ENCODE peak calls at places on chromosomes 12 and 14, in ten cellular contexts. O is RWPE2; N is HCT116; M is MG63; A is mesendoderm; G is Peyer's patch; L is bronchial epithelial cell; Z is effector memory CD4-positive, alpha-beta T cell; Y is suprapubic skin; X is ascending aorta. E is an unnamed sample. For H3K27me3, the result is how much of the 10 kb centered on the place peaks cover.

GRCh38 chr12:6226002-6226700 is 26.0 kb downstream of the CD9 start:
- DNase-seq in O (no peak), L (peak), G (peak), X (peak), A (no peak), Y (no peak), Z (no peak), M (peak), N (no peak), E (no peak)

GRCh38 chr14:71711619-71712018 is 220.6 kb upstream of the RGS6 start:
- DNase-seq in O (no peak), Z (no peak), G (no peak), Y (no peak), X (no peak), A (no peak), M (peak), N (no peak), L (peak), E (peak)

GRCh38 chr12:101172316-101172715 is 37.7 kb downstream of the SLC5A8 start:
- DNase-seq in Y (no peak), N (no peak), O (no peak), G (no peak), Z (no peak), L (peak), A (peak), M (no peak), X (no peak), E (no peak)

GRCh38 chr12:58920102-58920955 is at the start of gene LRIG3:
- DNase-seq in O (peak), M (peak), Y (peak), N (peak), L (peak), X (peak), A (peak), G (peak), Z (no peak), E (peak)

GRCh38 chr14:105398726-105399440 is 545 bp downstream of the TEX22 start:
- DNase-seq in N (no peak), M (peak), X (no peak), Z (peak), A (peak), L (no peak), O (no peak), G (no peak), Y (no peak), E (no peak)

GRCh38 chr12:90854136-90854689 is 100.8 kb downstream of the CCER1 start:
- DNase-seq in Y (no peak), X (no peak), O (no peak), A (peak), G (no peak), L (peak), Z (no peak), N (peak), M (no peak), E (peak)

GRCh38 chr12:66352197-66352596 is 49.9 kb downstream of the HELB start:
- DNase-seq in X (no peak), Y (no peak), A (peak), N (peak), M (peak), O (no peak), G (no peak), Z (no peak), L (peak), E (peak)

GRCh38 chr12:51915003-51915625 is 7.8 kb downstream of the ACVRL1 start:
- DNase-seq in X (no peak), G (no peak), N (no peak), L (no peak), M (no peak), Z (no peak), O (no peak), Y (no peak), A (no peak), E (no peak)

GRCh38 chr14:68851078-68851477 is 58.2 kb upstream of the ZFP36L1 start:
- DNase-seq in M (no peak), X (no peak), G (no peak), N (no peak), L (no peak), Y (no peak), O (no peak), Z (no peak), A (no peak), E (no peak)

GRCh38 chr12:82757059-82757458 is 70.4 kb downstream of the TMTC2 start:
- DNase-seq in Z (no peak), G (no peak), M (no peak), A (no peak), X (no peak), Y (no peak), O (no peak), L (no peak), N (no peak), E (no peak)

GRCh38 chr12:124568431-124569374 is 1.3 kb upstream of the NCOR2 start:
- DNase-seq in N (no peak), M (peak), L (peak), Z (no peak), A (peak), G (peak), X (peak), O (no peak), Y (no peak), E (peak)

GRCh38 chr12:103794814-103795213 is 46.2 kb downstream of the NT5DC3 start:
- DNase-seq in Z (no peak), G (no peak), X (no peak), O (no peak), N (no peak), M (no peak), Y (no peak), L (no peak), A (no peak), E (no peak)

GRCh38 chr12:91377456-91377855 is 194.8 kb upstream of the DCN start:
- DNase-seq in L (no peak), Z (no peak), G (no peak), N (no peak), A (no peak), M (no peak), X (no peak), Y (no peak), O (no peak), E (no peak)

GRCh38 chr12:127829974-127830543 is 436.9 kb upstream of the TMEM132C start:
- DNase-seq in M (no peak), X (no peak), L (no peak), Z (no peak), G (no peak), A (no peak), Y (no peak), O (no peak), N (no peak), E (no peak)

GRCh38 chr14:90604356-90604755 is 207.5 kb downstream of the CALM1 start:
- DNase-seq in Y (no peak), Z (no peak), X (no peak), L (no peak), G (no peak), A (no peak), O (no peak), M (no peak), N (no peak), E (no peak)

GRCh38 chr12:124525927-124526692 is 41.3 kb downstream of the NCOR2 start:
- DNase-seq in O (no peak), A (no peak), Z (no peak), X (no peak), L (no peak), Y (no peak), G (no peak), N (no peak), M (no peak), E (no peak)

GRCh38 chr12:76032043-76032981 is 736 bp upstream of the PHLDA1 start:
- DNase-seq in Z (no peak), A (peak), N (no peak), L (peak), Y (peak), X (no peak), O (no peak), M (peak), G (no peak), E (peak)

GRCh38 chr14:65206448-65207096 is 104.3 kb upstream of the MAX start:
- DNase-seq in L (peak), O (no peak), A (no peak), M (no peak), Y (no peak), X (no peak), Z (no peak), G (no peak), N (no peak), E (peak)

GRCh38 chr14:36254020-36254614 is 66.3 kb downstream of the MBIP start:
- DNase-seq in L (peak), Y (no peak), A (peak), Z (no peak), M (no peak), O (no peak), G (no peak), N (no peak), X (no peak), E (peak)

GRCh38 chr12:23888396-23889068 is 60.9 kb downstream of the SOX5 start:
- DNase-seq in G (no peak), O (no peak), L (no peak), Z (no peak), Y (no peak), N (no peak), A (peak), M (no peak), X (no peak), E (no peak)

GRCh38 chr12:71556881-71557280 is 106.8 kb downstream of the ZFC3H1 start:
- DNase-seq in M (peak), O (peak), A (peak), Y (no peak), N (peak), G (no peak), Z (no peak), X (no peak), L (peak), E (peak)

GRCh38 chr14:72916174-72916573 is 10.1 kb upstream of the DCAF4 start:
- DNase-seq in L (peak), A (no peak), Z (no peak), N (no peak), O (no peak), X (no peak), M (peak), G (no peak), Y (no peak), E (no peak)

GRCh38 chr14:24196071-24197061 is 1.1 kb upstream of the TM9SF1 start:
- DNase-seq in O (no peak), Z (no peak), X (no peak), Y (no peak), A (peak), G (no peak), N (no peak), L (peak), M (no peak), E (no peak)

GRCh38 chr12:47249719-47250506 is 170.2 kb upstream of the AMIGO2 start:
- DNase-seq in L (peak), G (no peak), N (no peak), A (peak), Z (no peak), X (no peak), M (peak), O (no peak), Y (no peak), E (no peak)

GRCh38 chr12:128754275-128754674 is 69.5 kb downstream of the SLC15A4 start:
- DNase-seq in Y (no peak), N (no peak), Z (no peak), O (no peak), X (no peak), A (no peak), L (peak), G (no peak), M (no peak), E (no peak)

GRCh38 chr12:47272412-47273190 is 192.8 kb upstream of the AMIGO2 start:
- DNase-seq in G (no peak), N (no peak), Y (no peak), O (no peak), M (no peak), X (no peak), Z (no peak), A (no peak), L (peak), E (no peak)

GRCh38 chr12:64522316-64522715 is 70.4 kb downstream of the TBK1 start:
- DNase-seq in L (peak), Y (no peak), N (no peak), M (no peak), Z (no peak), O (no peak), X (no peak), G (no peak), A (no peak), E (no peak)

DNA sequence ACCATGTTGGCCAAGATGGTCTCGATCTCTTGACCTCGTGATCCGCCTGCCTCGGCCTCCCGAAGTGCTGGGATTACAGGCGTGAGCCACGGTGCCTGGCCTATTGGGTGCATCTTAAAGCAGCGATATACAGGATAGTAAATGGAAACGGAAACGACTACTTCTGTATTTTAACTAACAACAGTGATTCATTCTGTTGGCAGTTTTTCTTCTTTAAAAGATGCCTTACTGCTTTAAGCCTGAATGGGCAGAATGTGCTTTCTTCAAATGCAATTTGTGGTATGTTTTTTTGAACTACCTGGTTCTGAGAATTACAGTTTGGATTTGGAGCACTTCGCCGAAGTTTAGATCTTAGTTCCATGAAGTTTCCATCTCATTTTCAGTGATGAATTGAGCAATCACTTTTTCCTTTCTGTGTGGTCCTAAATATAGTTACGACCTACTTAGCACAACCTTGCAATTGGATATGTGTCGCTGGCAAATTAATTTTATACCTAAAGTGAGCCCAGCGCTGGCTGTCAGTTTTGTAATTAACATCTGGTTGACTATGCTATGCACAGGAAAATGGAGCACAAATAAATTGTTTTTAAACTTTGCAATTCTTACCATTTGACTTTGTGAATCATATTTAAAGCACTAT is 53.6 kb upstream of the EIF5 start:
- DNase-seq in L (no peak), M (no peak), A (no peak), X (no peak), Z (no peak), O (no peak), N (no peak), G (no peak), Y (no peak), E (no peak)
- H3K27me3 ChIP-seq in L (under half), M (under half), A (under half), X (under half), Z (under half), O (under half), N (under half), G (under half), Y (under half), E (under half)

DNA sequence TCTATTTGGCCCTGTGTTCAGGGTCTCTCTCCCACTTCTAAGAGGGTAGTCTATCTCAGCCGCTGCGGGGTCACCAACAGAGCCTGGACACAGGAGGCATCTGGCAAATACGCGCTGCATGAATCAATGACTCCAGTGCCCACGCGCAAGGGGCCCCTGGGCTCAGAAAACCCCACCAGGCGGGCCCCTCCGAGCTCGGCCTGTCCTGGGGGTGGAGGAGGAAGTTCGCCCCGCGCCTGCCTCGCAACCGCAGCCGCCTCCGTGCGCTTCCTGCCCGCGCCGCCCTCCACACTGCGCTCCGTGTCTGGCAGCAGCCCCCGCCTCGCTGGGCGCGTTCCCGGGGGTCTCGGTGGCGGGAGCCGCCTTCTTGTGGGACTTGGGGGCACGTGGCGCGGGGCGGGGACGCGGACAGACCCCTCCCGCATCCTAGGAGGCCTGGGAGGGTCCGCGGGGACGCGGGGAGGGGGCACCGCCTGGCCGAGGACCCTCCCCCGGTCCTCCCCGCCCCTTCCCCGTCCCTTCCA is 811 bp upstream of the FBRSL1 start:
- DNase-seq in N (no peak), G (peak), Z (peak), M (no peak), X (no peak), O (no peak), A (no peak), Y (no peak), L (no peak), E (no peak)
- H3K4me3 ChIP-seq in N (peak), G (peak), Z (peak), M (peak), X (peak), O (peak), A (no peak), Y (peak), L (peak), E (peak)

GRCh38 chr12:4277205-4277543 is 3.6 kb downstream of the CCND2 start:
- DNase-seq in M (no peak), A (no peak), Y (no peak), N (no peak), Z (no peak), X (no peak), O (no peak), G (no peak), L (no peak), E (no peak)
- H3K27me3 ChIP-seq in M (under half), A (under half), Y (under half), N (under half), Z (under half), X (under half), O (under half), G (under half), L (under half), E (under half)

GRCh38 chr12:70070494-70071007 is 172.7 kb upstream of the CNOT2 start:
- DNase-seq in O (no peak), G (no peak), A (peak), N (no peak), L (no peak), X (no peak), M (no peak), Z (no peak), Y (no peak), E (no peak)
- H3K4me3 ChIP-seq in O (no peak), G (no peak), A (no peak), N (no peak), L (no peak), X (no peak), M (no peak), Z (no peak), Y (no peak), E (no peak)

DNA sequence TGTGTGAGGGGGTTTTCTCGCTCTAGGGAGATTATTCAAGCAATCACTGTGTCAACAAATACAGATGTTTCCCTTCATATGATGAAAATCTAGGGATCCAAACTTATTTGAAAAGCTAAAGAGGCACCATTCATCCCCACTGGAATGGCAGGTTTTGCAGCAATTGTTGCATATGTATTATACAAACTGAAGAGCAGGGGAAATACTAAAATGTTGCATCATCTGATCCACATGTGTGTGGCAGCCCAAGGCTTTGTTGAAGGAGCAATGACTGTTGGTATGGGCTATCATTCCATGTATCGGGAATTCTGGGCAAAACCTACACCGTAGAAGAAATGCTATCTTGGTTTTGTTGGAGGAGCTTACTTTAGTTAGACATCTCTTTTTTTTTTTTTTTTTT is 4.1 kb upstream of the PRPF40B start:
- DNase-seq in A (no peak), N (no peak), O (no peak), G (no peak), Z (no peak), X (no peak), Y (no peak), M (no peak), L (peak), E (no peak)
- H3K27me3 ChIP-seq in A (under half), N (under half), O (under half), G (under half), Z (under half), X (under half), Y (under half), M (under half), L (under half), E (under half)

GRCh38 chr12:54024127-54024526 is 4.1 kb upstream of the HOXC6 start:
- DNase-seq in O (no peak), N (no peak), Y (no peak), G (peak), X (no peak), M (peak), A (no peak), Z (no peak), L (no peak), E (no peak)
- H3K4me3 ChIP-seq in O (no peak), N (no peak), Y (peak), G (no peak), X (no peak), M (peak), A (no peak), Z (no peak), L (no peak), E (no peak)

DNA sequence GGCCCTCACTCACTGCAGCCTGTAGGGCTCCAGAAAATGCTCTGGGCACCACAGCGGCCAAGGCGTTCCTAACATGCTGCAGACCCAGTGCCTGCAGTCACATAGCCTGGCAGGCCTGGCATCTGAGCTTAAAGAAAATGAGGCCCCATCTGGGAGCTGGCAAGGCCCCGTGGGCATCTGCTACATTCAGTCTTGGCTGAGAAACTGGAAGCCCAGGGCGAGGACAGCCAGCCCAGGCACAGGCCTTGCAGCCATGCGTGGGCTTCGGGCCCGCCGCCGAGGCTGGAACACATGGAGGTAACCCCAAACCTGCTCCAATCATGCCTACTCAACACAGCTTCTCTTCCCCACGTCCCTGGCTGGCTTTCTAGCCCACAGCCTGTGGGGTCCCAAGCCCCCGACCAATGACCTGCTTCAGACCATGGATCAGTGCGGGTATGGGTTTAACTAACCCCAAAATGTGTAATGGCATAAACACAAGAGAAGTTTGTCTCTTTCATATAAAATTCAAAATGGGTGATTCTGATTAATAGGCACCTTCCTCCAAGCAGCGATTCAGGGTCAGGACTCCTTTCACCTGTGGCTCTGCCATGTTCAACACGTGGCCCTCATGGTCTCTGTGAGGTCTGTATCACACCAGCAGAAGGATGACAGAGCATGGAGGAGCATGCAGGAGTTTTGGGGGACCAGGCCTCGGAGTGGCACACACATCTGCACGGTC is 6.4 kb downstream of the NGB start:
- DNase-seq in N (no peak), M (no peak), Z (no peak), A (no peak), G (peak), O (no peak), Y (no peak), L (no peak), X (no peak), E (no peak)
- H3K27me3 ChIP-seq in N (under half), M (under half), Z (under half), A (under half), G (under half), O (under half), Y (under half), L (under half), X (under half), E (under half)

GRCh38 chr14:99921431-99921830 is 128.2 kb downstream of the EML1 start:
- DNase-seq in Z (no peak), L (no peak), M (no peak), N (no peak), A (no peak), X (no peak), G (no peak), Y (peak), O (no peak), E (no peak)
- H3K4me3 ChIP-seq in Z (no peak), L (no peak), M (no peak), N (no peak), A (no peak), X (no peak), G (no peak), Y (no peak), O (no peak), E (no peak)

GRCh38 chr12:25797335-25797863 is 161.1 kb upstream of the RASSF8 start:
- DNase-seq in G (no peak), A (no peak), O (no peak), Y (no peak), N (no peak), M (no peak), Z (no peak), L (peak), X (no peak), E (no peak)

GRCh38 chr12:25800101-25800500 is 158.4 kb upstream of the RASSF8 start:
- DNase-seq in A (no peak), Z (no peak), X (no peak), Y (no peak), L (no peak), M (no peak), N (no peak), O (no peak), G (no peak), E (no peak)

GRCh38 chr12:25797949-25798348 is 160.5 kb upstream of the RASSF8 start:
- DNase-seq in A (no peak), N (no peak), G (no peak), O (no peak), Y (no peak), X (no peak), Z (no peak), M (no peak), L (no peak), E (no peak)

GRCh38 chr12:25806271-25806670 is 152.2 kb upstream of the RASSF8 start:
- DNase-seq in N (no peak), X (no peak), O (no peak), G (no peak), A (no peak), M (no peak), Z (no peak), L (peak), Y (no peak), E (no peak)

GRCh38 chr12:25801621-25802243 is 156.8 kb upstream of the RASSF8 start:
- DNase-seq in Y (no peak), X (no peak), A (no peak), G (no peak), M (no peak), N (no peak), Z (no peak), O (no peak), L (peak), E (no peak)
- H3K27me3 ChIP-seq in Y (under half), X (under half), A (under half), G (under half), M (under half), N (under half), Z (under half), O (under half), L (under half), E (under half)

GRCh38 chr12:19834596-19834995 is 395.3 kb downstream of the AEBP2 start:
- DNase-seq in A (no peak), X (no peak), L (no peak), O (no peak), M (no peak), Z (no peak), G (no peak), Y (no peak), N (no peak), E (no peak)
- H3K4me3 ChIP-seq in A (no peak), X (no peak), L (no peak), O (no peak), M (no peak), Z (no peak), G (no peak), Y (no peak), N (no peak), E (no peak)